ENCODE peak calls at places on chromosomes 2 and 18, in seven cellular contexts. J is GM23338, X is SJSA1, P is ascending aorta, I is neuronal stem cell, L is endothelial cell of umbilical vein, T is K562. B is an unnamed sample.

GRCh38 chr2:222651721-222652420 is 4.0 kb downstream of the FARSB start:
- DNase-seq in J (no peak), X (no peak), P (no peak), I (no peak), L (no peak), T (no peak), B (peak; percentile 80)

GRCh38 chr2:214577769-214578168 is 166.9 kb downstream of the VWC2L start:
- DNase-seq in J (no peak), X (no peak), P (no peak), I (no peak), L (no peak), T (no peak), B (peak; percentile 2)

GRCh38 chr2:68390600-68390999 is 25.5 kb downstream of the PLEK start:
- DNase-seq in J (no peak), X (no peak), P (no peak), I (no peak), L (no peak), T (no peak), B (no peak)

GRCh38 chr2:98446850-98447249 is 2.2 kb downstream of the INPP4A start:
- DNase-seq in J (no peak), X (no peak), P (no peak), I (no peak), L (no peak), T (no peak), B (no peak)

GRCh38 chr18:76914796-76915195 is 92.4 kb downstream of the ZNF236 start:
- DNase-seq in J (no peak), X (no peak), P (no peak), I (no peak), L (no peak), T (no peak), B (no peak)

GRCh38 chr2:219071189-219071816 is 10.6 kb upstream of the IHH start:
- DNase-seq in J (no peak), X (no peak), P (no peak), I (no peak), L (no peak), T (no peak), B (peak; percentile 82)

GRCh38 chr2:207044963-207045362 is 105.6 kb downstream of the CPO start:
- DNase-seq in J (no peak), X (no peak), P (no peak), I (no peak), L (no peak), T (no peak), B (no peak)

GRCh38 chr2:30037016-30037415 is 109.8 kb upstream of the YPEL5 start:
- DNase-seq in J (no peak), X (no peak), P (no peak), I (no peak), L (no peak), T (no peak), B (peak; percentile 49)

GRCh38 chr2:231685349-231686191 is 22.8 kb upstream of the PTMA start:
- DNase-seq in J (peak; percentile 77), X (no peak), P (no peak), I (no peak), L (no peak), T (no peak), B (no peak)

GRCh38 chr2:152577611-152578010 is 139.7 kb downstream of the PRPF40A start:
- DNase-seq in J (no peak), X (no peak), P (no peak), I (no peak), L (no peak), T (no peak), B (no peak)

GRCh38 chr2:171553858-171554257 is 31.6 kb downstream of the CYBRD1 start:
- DNase-seq in J (peak; percentile 62), X (peak; percentile 93), P (no peak), I (no peak), L (no peak), T (peak; percentile 85), B (no peak)

GRCh38 chr2:120375251-120376020 is 29.5 kb downstream of the INHBB start:
- DNase-seq in J (no peak), X (no peak), P (no peak), I (no peak), L (no peak), T (no peak), B (no peak)

GRCh38 chr2:74577448-74577847 is 22.9 kb downstream of the DOK1 start:
- DNase-seq in J (no peak), X (no peak), P (no peak), I (no peak), L (no peak), T (no peak), B (peak; percentile 68)

GRCh38 chr2:102306125-102306524 is 5.2 kb upstream of the IL1RL1 start:
- DNase-seq in J (no peak), X (no peak), P (no peak), I (no peak), L (no peak), T (no peak), B (no peak)

DNA sequence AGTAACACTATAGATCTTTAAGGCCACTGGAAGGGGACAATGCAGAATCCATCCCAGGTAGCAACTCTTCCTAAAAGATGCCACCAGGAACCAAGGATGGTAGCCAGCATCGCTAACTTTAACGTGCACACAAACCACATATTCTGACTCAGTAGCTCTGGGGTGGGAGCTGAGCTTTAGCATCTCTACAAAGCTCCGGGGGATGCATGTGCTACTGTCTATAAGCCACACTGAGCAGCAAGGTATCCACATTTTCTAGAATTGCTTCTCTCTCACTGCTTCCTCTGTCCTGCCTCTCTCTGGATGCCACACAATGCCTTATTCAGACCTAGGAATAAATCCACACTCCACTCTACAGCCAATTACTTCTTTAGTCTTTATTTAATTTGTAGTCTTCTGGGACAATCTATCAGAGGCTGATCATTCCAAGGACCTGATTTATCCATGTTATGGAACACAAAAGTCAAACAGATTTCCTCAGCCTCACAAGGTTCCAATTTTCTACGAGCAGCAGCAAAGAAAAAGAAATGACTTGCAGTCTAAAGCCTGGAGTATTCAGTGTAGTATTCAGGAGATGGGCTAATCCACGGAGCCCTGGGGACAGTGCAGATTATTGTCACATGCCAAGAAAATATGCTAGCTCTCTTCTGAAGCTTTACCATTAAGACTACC is 4.4 kb downstream of the BCL2 start:
- DNase-seq in J (no peak), X (no peak), P (no peak), I (no peak), L (no peak), T (no peak), B (no peak)
- H3K4me1 ChIP-seq in J (peaks cover 16% of the 10 kb centered on the region), X (peaks cover 18% of the 10 kb centered on the region), P (peaks cover 21% of the 10 kb centered on the region), I (peaks cover 12% of the 10 kb centered on the region), L (peaks cover 14% of the 10 kb centered on the region), T (peaks cover 9% of the 10 kb centered on the region), B (peaks cover 8% of the 10 kb centered on the region)

GRCh38 chr2:158499383-158499782 is 42.6 kb downstream of the PKP4 start:
- DNase-seq in J (no peak), X (no peak), P (no peak), I (no peak), L (no peak), T (no peak), B (no peak)

GRCh38 chr2:158498043-158498748 is 41.4 kb downstream of the PKP4 start:
- DNase-seq in J (no peak), X (no peak), P (no peak), I (no peak), L (no peak), T (no peak), B (peak; percentile 47)

GRCh38 chr2:158497486-158497885 is 40.7 kb downstream of the PKP4 start:
- DNase-seq in J (no peak), X (no peak), P (no peak), I (no peak), L (peak; percentile 12), T (no peak), B (peak; percentile 39)

GRCh38 chr2:158496986-158497385 is 40.2 kb downstream of the PKP4 start:
- DNase-seq in J (peak; percentile 38), X (no peak), P (no peak), I (no peak), L (no peak), T (no peak), B (no peak)

DNA sequence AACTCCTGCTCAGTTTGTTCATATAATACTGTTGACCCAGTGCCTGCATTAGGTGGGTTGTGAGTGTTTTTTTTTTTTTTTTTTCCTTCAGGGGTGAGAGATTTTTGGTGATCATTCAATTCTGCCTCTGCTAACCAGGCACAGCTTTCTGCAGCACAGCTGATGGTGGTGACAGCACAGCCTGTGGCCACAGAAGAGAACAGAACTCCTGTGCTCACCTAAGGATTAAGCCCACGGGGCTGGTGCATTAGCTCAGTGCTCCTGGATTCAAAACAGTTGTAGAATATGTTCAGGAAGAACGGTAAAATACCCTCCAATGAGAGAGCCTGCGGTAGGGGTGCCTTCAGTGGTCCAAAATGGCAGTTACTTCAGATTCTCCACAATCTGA is 42.0 kb downstream of the PKP4 start:
- DNase-seq in J (no peak), X (no peak), P (no peak), I (no peak), L (no peak), T (no peak), B (no peak)
- H3K4me1 ChIP-seq in J (peaks cover 26% of the 10 kb centered on the region), X (peaks cover 48% of the 10 kb centered on the region), P (no peaks in the 10 kb centered on the region), I (no peaks in the 10 kb centered on the region), L (peaks cover 2% of the 10 kb centered on the region), T (peaks cover 5% of the 10 kb centered on the region), B (peaks cover 76% of the 10 kb centered on the region)

GRCh38 chr2:160362018-160362417 is 131.6 kb downstream of the RBMS1 start:
- DNase-seq in J (no peak), X (no peak), P (no peak), I (no peak), L (no peak), T (no peak), B (no peak)
- H3K4me1 ChIP-seq in J (peaks cover 31% of the 10 kb centered on the region), X (peaks cover 52% of the 10 kb centered on the region), P (peaks cover 27% of the 10 kb centered on the region), I (no peaks in the 10 kb centered on the region), L (no peaks in the 10 kb centered on the region), T (no peaks in the 10 kb centered on the region), B (peaks cover 95% of the 10 kb centered on the region)

DNA sequence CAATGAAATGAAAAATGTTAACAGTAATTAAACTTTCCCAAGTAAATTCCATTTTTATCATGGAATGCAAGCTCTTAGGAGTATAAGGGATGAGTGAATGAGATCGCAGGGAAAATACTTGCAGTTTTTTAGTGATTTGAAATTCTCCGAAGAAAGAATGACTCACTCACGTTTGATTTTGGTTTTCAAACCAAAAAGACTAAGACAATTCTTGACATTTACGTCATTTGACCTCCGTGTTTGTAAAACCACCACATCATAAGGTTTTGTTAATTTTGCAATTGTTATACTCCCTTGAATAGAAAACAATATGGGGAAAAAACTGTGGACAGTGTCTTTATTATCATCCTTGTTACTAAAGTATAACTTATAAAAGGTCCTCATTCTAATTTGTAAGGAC is 29.4 kb downstream of the COL4A4 start:
- DNase-seq in J (no peak), X (no peak), P (no peak), I (no peak), L (no peak), T (no peak), B (no peak)
- H3K4me1 ChIP-seq in J (no peaks in the 10 kb centered on the region), X (no peaks in the 10 kb centered on the region), P (no peaks in the 10 kb centered on the region), I (no peaks in the 10 kb centered on the region), L (no peaks in the 10 kb centered on the region), T (no peaks in the 10 kb centered on the region), B (no peaks in the 10 kb centered on the region)

DNA sequence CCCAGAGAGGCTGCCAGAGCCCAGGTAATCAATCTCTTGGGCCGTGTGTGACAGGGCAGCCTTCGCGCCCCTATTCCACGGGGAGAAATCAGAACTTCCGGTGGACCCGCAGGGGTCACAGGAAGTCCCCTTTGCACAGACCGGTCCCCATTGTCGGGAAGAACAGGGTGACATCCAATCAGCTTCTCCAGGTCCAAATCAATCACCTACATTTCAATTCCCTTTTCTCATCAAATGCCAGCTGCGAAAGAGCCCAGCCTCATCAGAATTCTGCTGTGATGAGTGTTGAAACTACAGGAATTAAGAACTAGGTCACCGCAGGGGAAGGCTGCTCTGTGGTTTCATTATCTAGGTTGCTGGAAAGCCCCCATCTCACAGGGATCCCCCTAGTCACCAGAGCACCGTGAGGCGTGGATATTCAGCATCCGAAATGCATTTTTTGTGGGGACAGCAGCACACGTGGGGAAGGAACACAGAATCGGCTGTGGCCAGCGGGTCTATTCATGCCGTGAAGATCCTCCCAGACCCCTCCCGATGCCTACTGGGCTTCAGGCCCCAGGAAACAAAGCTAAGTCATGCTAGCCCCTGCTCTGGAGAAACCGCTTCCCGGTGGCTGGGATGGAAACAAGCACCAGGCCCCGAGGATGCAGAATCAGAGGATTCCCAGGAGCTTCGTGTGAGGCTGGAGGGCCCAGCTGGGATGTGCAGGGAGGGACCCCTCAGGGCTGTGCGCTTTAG is 193.7 kb upstream of the ID2 start:
- DNase-seq in J (no peak), X (no peak), P (no peak), I (no peak), L (no peak), T (no peak), B (no peak)
- H3K4me1 ChIP-seq in J (no peaks in the 10 kb centered on the region), X (no peaks in the 10 kb centered on the region), P (peaks cover 4% of the 10 kb centered on the region), I (peaks cover 4% of the 10 kb centered on the region), L (no peaks in the 10 kb centered on the region), T (no peaks in the 10 kb centered on the region), B (no peaks in the 10 kb centered on the region)